ENCODE peak calls at places on chromosomes 12 and 14, in eight cellular contexts. One of them, this sample, is unnamed. For H3K4me1, the result is how much of the 10 kb centered on the place peaks cover.

GRCh38 chr12:42922512-42922865 is 332.9 kb upstream of the PRICKLE1 start:
- DNase-seq in ovary: no peak
- DNase-seq in stomach: no peak
- DNase-seq in A549: no peak
- DNase-seq in heart left ventricle: no peak
- DNase-seq in body of pancreas: no peak
- DNase-seq in gastrocnemius medialis: no peak
- DNase-seq in uterus: no peak
- DNase-seq in this sample: no peak

GRCh38 chr14:74609721-74610120 is 2.3 kb downstream of the LTBP2 start:
- DNase-seq in ovary: no peak
- DNase-seq in stomach: no peak
- DNase-seq in A549: peak
- DNase-seq in heart left ventricle: no peak
- DNase-seq in body of pancreas: no peak
- DNase-seq in gastrocnemius medialis: no peak
- DNase-seq in uterus: peak
- DNase-seq in this sample: no peak

GRCh38 chr12:123134265-123134664 is 16.6 kb downstream of the PITPNM2 start:
- DNase-seq in ovary: no peak
- DNase-seq in stomach: no peak
- DNase-seq in A549: no peak
- DNase-seq in heart left ventricle: no peak
- DNase-seq in body of pancreas: no peak
- DNase-seq in gastrocnemius medialis: no peak
- DNase-seq in uterus: no peak
- DNase-seq in this sample: no peak

GRCh38 chr14:101072945-101073597 is 169.5 kb upstream of the RTL1 start:
- DNase-seq in ovary: peak
- DNase-seq in stomach: peak
- DNase-seq in A549: peak
- DNase-seq in heart left ventricle: no peak
- DNase-seq in body of pancreas: no peak
- DNase-seq in gastrocnemius medialis: no peak
- DNase-seq in uterus: peak
- DNase-seq in this sample: peak

GRCh38 chr12:33977887-33978286 is 44.4 kb upstream of the ALG10 start:
- DNase-seq in ovary: no peak
- DNase-seq in stomach: no peak
- DNase-seq in A549: no peak
- DNase-seq in heart left ventricle: no peak
- DNase-seq in body of pancreas: no peak
- DNase-seq in gastrocnemius medialis: no peak
- DNase-seq in uterus: no peak
- DNase-seq in this sample: no peak

GRCh38 chr12:104462931-104463339 is 6.2 kb downstream of the CHST11 start:
- DNase-seq in ovary: no peak
- DNase-seq in stomach: no peak
- DNase-seq in A549: no peak
- DNase-seq in heart left ventricle: no peak
- DNase-seq in body of pancreas: no peak
- DNase-seq in gastrocnemius medialis: no peak
- DNase-seq in uterus: no peak
- DNase-seq in this sample: no peak

GRCh38 chr12:92899388-92900001 is 29.6 kb downstream of the EEA1 start:
- DNase-seq in ovary: peak
- DNase-seq in stomach: peak
- DNase-seq in A549: peak
- DNase-seq in heart left ventricle: peak
- DNase-seq in body of pancreas: peak
- DNase-seq in gastrocnemius medialis: peak
- DNase-seq in uterus: peak
- DNase-seq in this sample: peak

GRCh38 chr12:25395227-25395626 is 144.5 kb upstream of the KRAS start:
- DNase-seq in ovary: no peak
- DNase-seq in stomach: no peak
- DNase-seq in A549: no peak
- DNase-seq in heart left ventricle: no peak
- DNase-seq in body of pancreas: no peak
- DNase-seq in gastrocnemius medialis: no peak
- DNase-seq in uterus: no peak
- DNase-seq in this sample: no peak

GRCh38 chr12:6950401-6950801 is 755 bp upstream of the PTPN6 start:
- DNase-seq in ovary: peak
- DNase-seq in stomach: no peak
- DNase-seq in A549: no peak
- DNase-seq in heart left ventricle: no peak
- DNase-seq in body of pancreas: no peak
- DNase-seq in gastrocnemius medialis: no peak
- DNase-seq in uterus: no peak
- DNase-seq in this sample: no peak

GRCh38 chr12:6952121-6952859 is 1.1 kb downstream of the PTPN6 start:
- DNase-seq in ovary: peak
- DNase-seq in stomach: no peak
- DNase-seq in A549: no peak
- DNase-seq in heart left ventricle: peak
- DNase-seq in body of pancreas: no peak
- DNase-seq in gastrocnemius medialis: no peak
- DNase-seq in uterus: no peak
- DNase-seq in this sample: no peak

GRCh38 chr12:6952860-6953416 is 1.8 kb downstream of the PTPN6 start:
- DNase-seq in ovary: peak
- DNase-seq in stomach: no peak
- DNase-seq in A549: no peak
- DNase-seq in heart left ventricle: no peak
- DNase-seq in body of pancreas: no peak
- DNase-seq in gastrocnemius medialis: no peak
- DNase-seq in uterus: no peak
- DNase-seq in this sample: no peak

GRCh38 chr12:6951551-6952120 is 480 bp downstream of the PTPN6 start:
- DNase-seq in ovary: peak
- DNase-seq in stomach: no peak
- DNase-seq in A549: no peak
- DNase-seq in heart left ventricle: peak
- DNase-seq in body of pancreas: no peak
- DNase-seq in gastrocnemius medialis: no peak
- DNase-seq in uterus: no peak
- DNase-seq in this sample: no peak

DNA sequence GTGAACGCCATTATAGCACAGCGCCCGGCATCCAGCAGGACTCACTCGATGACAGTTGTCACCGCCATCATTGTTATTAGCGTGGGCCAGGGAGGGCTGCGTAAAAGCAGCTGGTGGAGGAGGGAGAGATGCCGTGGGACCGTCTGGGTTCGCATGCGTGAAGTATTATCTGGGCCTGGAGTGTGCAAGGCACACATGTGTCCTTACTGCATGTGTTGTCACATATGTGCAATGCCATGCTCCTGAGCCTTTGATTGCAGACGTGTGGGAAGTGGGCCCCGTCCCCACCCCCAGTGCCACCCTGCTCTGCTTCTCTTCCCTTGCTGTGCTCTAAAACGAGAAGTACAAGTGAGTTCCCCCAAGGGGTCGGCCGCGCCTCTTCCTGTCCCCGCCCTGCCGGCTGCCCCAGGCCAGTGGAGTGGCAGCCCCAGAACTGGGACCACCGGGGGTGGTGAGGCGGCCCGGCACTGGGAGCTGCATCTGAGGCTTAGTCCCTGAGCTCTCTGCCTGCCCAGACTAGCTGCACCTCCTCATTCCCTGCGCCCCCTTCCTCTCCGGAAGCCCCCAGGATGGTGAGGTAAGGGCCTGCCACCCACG is at the start of gene PTPN6:
- DNase-seq in ovary: peak
- DNase-seq in stomach: peak
- DNase-seq in A549: no peak
- DNase-seq in heart left ventricle: peak
- DNase-seq in body of pancreas: no peak
- DNase-seq in gastrocnemius medialis: no peak
- DNase-seq in uterus: no peak
- DNase-seq in this sample: peak
- TF ChIP-seq POLR2A in ovary: no peak
- TF ChIP-seq POLR2A in stomach: no peak
- TF ChIP-seq POLR2A in A549: no peak
- TF ChIP-seq POLR2A in heart left ventricle: no peak
- TF ChIP-seq POLR2A in body of pancreas: peak
- TF ChIP-seq POLR2A in gastrocnemius medialis: no peak
- TF ChIP-seq POLR2A in uterus: no peak
- TF ChIP-seq POLR2A in this sample: peak

DNA sequence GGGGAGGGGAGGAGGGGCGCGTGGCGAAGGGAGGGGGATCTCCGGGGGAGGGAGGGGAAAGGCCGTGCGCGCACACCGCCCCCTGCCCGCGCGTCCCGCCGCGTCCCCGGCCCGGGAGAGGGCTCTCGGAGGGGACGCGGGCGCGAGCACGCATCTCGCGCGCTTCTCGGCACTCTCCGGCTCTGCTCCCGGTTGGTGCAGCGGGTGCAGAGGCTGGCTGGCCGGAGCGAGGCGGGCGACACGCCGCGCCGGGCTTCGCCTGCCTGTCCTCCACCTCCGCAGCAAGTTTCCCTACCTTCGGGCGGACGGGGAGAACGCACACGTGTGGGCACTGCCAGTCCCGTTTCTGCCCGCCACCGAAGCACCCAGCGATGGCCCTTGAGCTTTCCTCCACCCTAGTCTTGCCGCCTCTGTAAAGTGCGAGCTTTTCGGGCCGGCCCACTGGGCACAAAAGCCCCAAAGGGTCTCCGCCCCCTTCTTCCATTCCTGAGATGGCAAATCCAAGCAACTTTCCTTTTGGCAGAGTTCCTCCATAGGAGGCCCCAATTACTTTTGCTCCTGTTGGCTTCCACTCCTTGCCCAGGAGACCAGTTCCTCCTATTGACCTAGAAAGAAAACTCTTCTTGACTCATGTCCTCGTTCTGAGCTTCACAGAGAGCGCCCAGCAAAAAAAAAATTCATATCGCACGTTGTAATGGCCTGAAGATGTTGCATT is 363 bp upstream of the CSAD start:
- DNase-seq in ovary: peak
- DNase-seq in stomach: peak
- DNase-seq in A549: peak
- DNase-seq in heart left ventricle: peak
- DNase-seq in body of pancreas: peak
- DNase-seq in gastrocnemius medialis: peak
- DNase-seq in uterus: peak
- DNase-seq in this sample: peak
- H3K4me1 ChIP-seq in ovary: under half
- H3K4me1 ChIP-seq in stomach: half or more
- H3K4me1 ChIP-seq in A549: under half
- H3K4me1 ChIP-seq in heart left ventricle: under half
- H3K4me1 ChIP-seq in body of pancreas: under half
- H3K4me1 ChIP-seq in gastrocnemius medialis: under half
- H3K4me1 ChIP-seq in uterus: under half
- H3K4me1 ChIP-seq in this sample: under half

DNA sequence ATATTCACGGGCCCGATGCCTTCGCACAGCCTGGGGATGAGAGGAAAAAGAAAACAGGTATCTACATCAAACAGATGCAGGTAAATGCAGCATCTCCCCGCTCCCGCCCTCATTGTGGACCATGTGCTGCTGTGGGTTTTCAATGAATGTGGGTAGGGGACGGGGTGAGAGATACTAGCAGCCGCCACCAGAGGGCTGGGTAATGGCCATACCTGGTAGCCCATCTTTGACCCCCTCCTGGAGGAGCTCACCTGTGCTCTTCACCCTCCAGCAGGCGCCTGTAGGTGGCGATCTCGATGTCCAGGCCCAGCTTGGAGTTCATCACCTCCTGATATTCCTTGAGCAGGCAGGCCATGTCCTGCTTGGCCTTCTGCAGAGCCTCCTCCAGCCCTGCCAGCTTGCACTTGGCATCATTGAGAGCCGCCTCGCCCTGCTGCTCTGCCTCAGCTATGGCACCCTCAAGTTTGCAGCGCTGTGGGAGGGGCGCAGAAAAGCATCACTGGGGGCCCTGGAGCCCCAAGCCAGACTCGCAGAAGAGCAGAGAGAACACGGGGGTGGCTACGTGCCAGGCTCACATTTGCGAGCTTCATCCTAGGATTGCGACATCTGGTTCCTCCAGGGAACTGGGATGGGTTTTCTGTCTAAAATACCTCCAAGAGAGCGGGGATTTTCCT is 10.2 kb downstream of the KRT82 start:
- DNase-seq in ovary: peak
- DNase-seq in stomach: no peak
- DNase-seq in A549: peak
- DNase-seq in heart left ventricle: no peak
- DNase-seq in body of pancreas: peak
- DNase-seq in gastrocnemius medialis: peak
- DNase-seq in uterus: peak
- DNase-seq in this sample: peak
- TF ChIP-seq CTCF in ovary: no peak
- TF ChIP-seq CTCF in stomach: peak
- TF ChIP-seq CTCF in A549: peak
- TF ChIP-seq CTCF in heart left ventricle: no peak
- TF ChIP-seq CTCF in body of pancreas: peak
- TF ChIP-seq CTCF in gastrocnemius medialis: no peak
- TF ChIP-seq CTCF in uterus: no peak
- TF ChIP-seq CTCF in this sample: no peak

GRCh38 chr14:105250008-105250366 is 1.7 kb downstream of the BTBD6 start:
- DNase-seq in ovary: no peak
- DNase-seq in stomach: no peak
- DNase-seq in A549: no peak
- DNase-seq in heart left ventricle: no peak
- DNase-seq in body of pancreas: no peak
- DNase-seq in gastrocnemius medialis: no peak
- DNase-seq in uterus: no peak
- DNase-seq in this sample: no peak

GRCh38 chr14:105247715-105248367 is 492 bp upstream of the BTBD6 start:
- DNase-seq in ovary: peak
- DNase-seq in stomach: no peak
- DNase-seq in A549: no peak
- DNase-seq in heart left ventricle: no peak
- DNase-seq in body of pancreas: no peak
- DNase-seq in gastrocnemius medialis: no peak
- DNase-seq in uterus: no peak
- DNase-seq in this sample: peak

GRCh38 chr14:105249175-105250007 is 1.1 kb downstream of the BTBD6 start:
- DNase-seq in ovary: peak
- DNase-seq in stomach: peak
- DNase-seq in A549: peak
- DNase-seq in heart left ventricle: no peak
- DNase-seq in body of pancreas: no peak
- DNase-seq in gastrocnemius medialis: no peak
- DNase-seq in uterus: no peak
- DNase-seq in this sample: peak

GRCh38 chr14:105247026-105247425 is 1.3 kb upstream of the BTBD6 start:
- DNase-seq in ovary: no peak
- DNase-seq in stomach: no peak
- DNase-seq in A549: no peak
- DNase-seq in heart left ventricle: no peak
- DNase-seq in body of pancreas: no peak
- DNase-seq in gastrocnemius medialis: no peak
- DNase-seq in uterus: no peak
- DNase-seq in this sample: no peak

DNA sequence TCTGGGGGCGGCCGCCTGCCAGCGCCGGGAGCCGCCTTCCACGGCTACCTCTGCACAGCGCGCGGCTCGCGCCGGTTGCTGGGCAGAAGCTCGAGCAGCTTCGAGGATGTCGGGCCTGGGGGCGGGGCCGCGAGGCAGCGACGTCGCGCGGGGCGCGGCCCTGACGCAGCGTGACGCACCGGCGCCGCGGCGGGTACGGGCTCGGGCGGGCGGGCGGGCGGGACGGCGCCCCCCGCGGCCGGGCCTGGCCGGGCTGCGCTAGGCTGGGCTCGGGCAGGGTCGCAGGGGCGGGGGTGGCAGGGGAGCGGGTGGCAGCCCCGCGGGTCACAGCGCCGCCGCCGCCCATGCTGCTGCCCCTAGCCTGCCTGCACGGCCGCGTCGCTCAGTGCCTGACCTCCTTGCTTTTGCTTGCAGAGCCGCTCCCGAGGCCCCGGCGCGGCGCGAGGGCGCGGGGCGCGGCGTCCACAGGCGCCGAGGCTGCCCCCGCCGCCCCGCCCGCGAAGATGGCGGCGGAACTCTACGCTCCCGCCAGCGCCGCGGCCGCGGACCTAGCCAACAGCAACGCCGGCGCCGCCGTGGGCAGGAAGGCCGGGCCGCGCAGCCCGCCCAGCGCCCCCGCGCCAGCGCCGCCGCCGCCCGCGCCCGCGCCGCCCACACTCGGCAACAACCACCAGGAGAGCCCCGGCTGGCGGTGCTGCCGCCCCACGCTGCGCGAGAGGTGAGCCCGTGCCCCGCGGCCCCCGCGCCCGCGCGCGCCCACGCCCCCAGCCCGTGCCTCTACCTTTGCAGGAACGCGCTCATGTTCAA is at the start of gene BTBD6:
- DNase-seq in ovary: peak
- DNase-seq in stomach: peak
- DNase-seq in A549: peak
- DNase-seq in heart left ventricle: peak
- DNase-seq in body of pancreas: peak
- DNase-seq in gastrocnemius medialis: peak
- DNase-seq in uterus: peak
- DNase-seq in this sample: peak
- TF ChIP-seq POLR2A in ovary: peak
- TF ChIP-seq POLR2A in stomach: no peak
- TF ChIP-seq POLR2A in A549: peak
- TF ChIP-seq POLR2A in heart left ventricle: no peak
- TF ChIP-seq POLR2A in body of pancreas: no peak
- TF ChIP-seq POLR2A in gastrocnemius medialis: peak
- TF ChIP-seq POLR2A in uterus: peak
- TF ChIP-seq POLR2A in this sample: no peak